ENCODE peak calls at places on chromosome 22, in six cellular contexts. B is mammary epithelial cell, W is transverse colon, L is lung, D is HCT116, S is right atrium auricular region. I is an unnamed sample.

GRCh38 chr22:45805413-45805812 is 133.8 kb downstream of the ATXN10 start:
- DNase-seq in B (no peak), W (no peak), L (no peak), D (no peak), S (no peak), I (no peak)

GRCh38 chr22:49363526-49364230 is 464.0 kb downstream of the BRD1 start:
- DNase-seq in B (no peak), W (no peak), L (peak; percentile 22), D (no peak), S (peak; percentile 34), I (no peak)

GRCh38 chr22:46910624-46911023 is 148.2 kb downstream of the TBC1D22A start:
- DNase-seq in B (no peak), W (no peak), L (no peak), D (no peak), S (peak; percentile 46), I (no peak)

GRCh38 chr22:22704156-22704946 is 59.9 kb downstream of the GGTLC2 start:
- DNase-seq in B (no peak), W (no peak), L (no peak), D (no peak), S (no peak), I (peak; percentile 38)

GRCh38 chr22:25680049-25680448 is 61.9 kb upstream of the MYO18B start:
- DNase-seq in B (no peak), W (no peak), L (no peak), D (no peak), S (no peak), I (no peak)

GRCh38 chr22:24855794-24856193 is 49.8 kb downstream of the SGSM1 start:
- DNase-seq in B (no peak), W (no peak), L (no peak), D (no peak), S (no peak), I (no peak)

GRCh38 chr22:30328466-30329049 is 1.8 kb upstream of the TBC1D10A start:
- DNase-seq in B (no peak), W (no peak), L (no peak), D (no peak), S (no peak), I (no peak)

GRCh38 chr22:30286331-30286730 is 3.0 kb downstream of the CASTOR1 start:
- DNase-seq in B (no peak), W (no peak), L (no peak), D (no peak), S (no peak), I (no peak)

GRCh38 chr22:44406581-44407403 is 91.2 kb downstream of the RTL6 start:
- DNase-seq in B (no peak), W (no peak), L (no peak), D (no peak), S (no peak), I (no peak)

GRCh38 chr22:17536269-17536668 is 27.0 kb upstream of the SLC25A18 start:
- DNase-seq in B (no peak), W (no peak), L (peak; percentile 49), D (no peak), S (no peak), I (no peak)

GRCh38 chr22:44807915-44808690 is 55.7 kb downstream of the ARHGAP8 start:
- DNase-seq in B (no peak), W (no peak), L (no peak), D (no peak), S (no peak), I (no peak)

GRCh38 chr22:44289429-44290171 is 23.2 kb downstream of the SHISAL1 start:
- DNase-seq in B (no peak), W (no peak), L (no peak), D (no peak), S (no peak), I (no peak)

GRCh38 chr22:46007848-46008261 is 30.9 kb upstream of the WNT7B start:
- DNase-seq in B (peak; percentile 83), W (peak; percentile 58), L (peak; percentile 67), D (no peak), S (peak; percentile 94), I (peak; percentile 72)

GRCh38 chr22:27258773-27259172 is 542.8 kb downstream of the MN1 start:
- DNase-seq in B (no peak), W (no peak), L (no peak), D (no peak), S (no peak), I (no peak)

GRCh38 chr22:30312053-30312452 is 14.7 kb downstream of the TBC1D10A start:
- DNase-seq in B (peak; percentile 98), W (no peak), L (no peak), D (peak; percentile 51), S (no peak), I (no peak)

GRCh38 chr22:27302501-27302900 is 499.1 kb downstream of the MN1 start:
- DNase-seq in B (no peak), W (no peak), L (no peak), D (no peak), S (no peak), I (no peak)

GRCh38 chr22:39661842-39662676 is 91.5 kb downstream of the CACNA1I start:
- DNase-seq in B (peak; percentile 25), W (peak; percentile 70), L (no peak), D (no peak), S (no peak), I (no peak)

GRCh38 chr22:30248484-30248883 is 1.9 kb upstream of the LIF start:
- DNase-seq in B (no peak), W (no peak), L (no peak), D (no peak), S (no peak), I (no peak)

GRCh38 chr22:32623943-32624342 is 149.3 kb downstream of the FBXO7 start:
- DNase-seq in B (no peak), W (peak; percentile 49), L (peak; percentile 60), D (no peak), S (peak; percentile 92), I (peak; percentile 86)

GRCh38 chr22:40328551-40328950 is 17.7 kb upstream of the ADSL start:
- DNase-seq in B (no peak), W (no peak), L (no peak), D (no peak), S (no peak), I (no peak)

GRCh38 chr22:44210721-44211120 is 30.0 kb downstream of the PARVG start:
- DNase-seq in B (no peak), W (no peak), L (no peak), D (no peak), S (no peak), I (no peak)

GRCh38 chr22:50302041-50302541 is 5.4 kb downstream of the PLXNB2 start:
- DNase-seq in B (peak; percentile 61), W (peak; percentile 65), L (no peak), D (no peak), S (no peak), I (no peak)

GRCh38 chr22:42993651-42994275 is 21.2 kb downstream of the PACSIN2 start:
- DNase-seq in B (no peak), W (no peak), L (no peak), D (no peak), S (no peak), I (no peak)

GRCh38 chr22:36548606-36549005 is 19.6 kb upstream of the EIF3D start:
- DNase-seq in B (no peak), W (no peak), L (no peak), D (no peak), S (no peak), I (no peak)

DNA sequence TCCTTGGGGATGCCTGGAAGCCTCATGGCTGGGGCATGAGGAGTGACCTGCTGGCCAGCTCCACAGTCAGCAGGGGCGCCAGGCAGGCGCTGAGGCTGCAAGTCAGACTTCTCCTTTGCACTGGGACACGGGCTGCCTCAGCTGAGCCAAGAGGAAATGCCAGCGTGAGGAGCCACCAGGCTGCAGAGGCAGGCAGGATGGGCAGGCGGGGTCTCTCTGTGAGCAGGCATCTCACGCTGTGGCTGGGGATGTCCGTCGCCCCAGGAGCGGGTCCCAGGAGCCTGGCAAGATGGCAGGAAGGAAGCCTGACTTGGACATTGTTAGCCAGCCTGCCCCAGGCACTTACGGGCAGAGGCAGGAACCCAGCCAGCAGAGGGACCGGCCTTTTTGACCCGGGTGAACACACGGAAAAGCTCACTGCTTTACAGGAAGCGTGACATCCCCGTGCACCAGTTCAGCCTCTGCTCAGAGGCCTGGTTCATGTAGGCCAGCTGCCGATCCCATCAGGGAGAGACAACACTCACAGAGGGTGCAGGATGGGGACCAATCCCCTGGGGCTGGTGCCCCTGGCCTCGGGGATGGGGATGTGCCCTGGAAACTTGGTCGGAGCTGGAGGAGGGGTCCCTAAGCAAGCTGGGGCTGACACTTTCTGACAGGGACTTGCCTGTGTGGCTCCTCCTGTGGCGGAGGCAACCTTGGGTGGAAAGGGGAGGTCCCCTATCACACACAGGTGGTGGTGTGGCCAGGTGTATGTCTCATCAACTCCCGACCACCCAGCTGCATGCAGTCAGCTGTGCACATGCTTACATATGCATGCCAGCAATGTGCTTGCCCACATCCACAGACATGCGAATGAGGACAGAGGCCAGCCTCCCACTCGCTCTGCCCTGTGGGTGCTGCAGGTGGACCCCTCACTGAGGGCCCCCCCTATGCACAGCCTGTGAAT is 10.0 kb downstream of the GNB1L start:
- DNase-seq in B (no peak), W (no peak), L (peak; percentile 59), D (no peak), S (peak; percentile 73), I (no peak)
- TF ChIP-seq CTCF in B (no peak), W (no peak), L (no peak), D (no peak), S (no peak), I (peak; percentile 10)

GRCh38 chr22:21055564-21055834 is 9.8 kb downstream of the LRRC74B start:
- DNase-seq in B (no peak), W (no peak), L (no peak), D (no peak), S (no peak), I (no peak)
- H3K27ac ChIP-seq in B (no peak overlapping the region), W (no peak overlapping the region), L (no peak overlapping the region), D (no peak overlapping the region), S (no peak overlapping the region), I (no peak overlapping the region)

DNA sequence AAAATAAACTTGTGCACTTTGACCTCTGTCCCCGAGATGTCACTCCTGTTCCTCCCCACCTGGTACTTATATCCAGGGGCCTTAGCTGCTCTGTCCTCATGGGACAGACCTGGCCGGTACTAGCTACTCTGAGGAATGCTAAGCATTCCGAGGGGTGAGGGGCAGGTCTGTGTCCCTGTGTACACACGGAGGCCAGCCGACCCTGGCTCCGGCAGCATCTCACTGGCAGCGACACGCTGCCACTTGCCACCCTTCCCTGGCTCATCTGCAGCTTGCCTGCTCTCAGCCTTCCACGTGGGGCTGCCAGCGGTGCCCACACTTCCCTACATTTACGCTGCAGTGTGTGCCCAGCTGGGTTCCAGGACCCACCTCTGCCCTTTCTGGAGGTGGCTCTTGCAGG is 21.6 kb upstream of the TEF start:
- DNase-seq in B (no peak), W (no peak), L (no peak), D (no peak), S (no peak), I (no peak)
- H3K36me3 ChIP-seq in B (peaks cover 2% of the 10 kb centered on the region), W (no peaks in the 10 kb centered on the region), L (peaks cover 36% of the 10 kb centered on the region), D (peaks cover 7% of the 10 kb centered on the region), S (peaks cover 34% of the 10 kb centered on the region), I (peaks cover 32% of the 10 kb centered on the region)

DNA sequence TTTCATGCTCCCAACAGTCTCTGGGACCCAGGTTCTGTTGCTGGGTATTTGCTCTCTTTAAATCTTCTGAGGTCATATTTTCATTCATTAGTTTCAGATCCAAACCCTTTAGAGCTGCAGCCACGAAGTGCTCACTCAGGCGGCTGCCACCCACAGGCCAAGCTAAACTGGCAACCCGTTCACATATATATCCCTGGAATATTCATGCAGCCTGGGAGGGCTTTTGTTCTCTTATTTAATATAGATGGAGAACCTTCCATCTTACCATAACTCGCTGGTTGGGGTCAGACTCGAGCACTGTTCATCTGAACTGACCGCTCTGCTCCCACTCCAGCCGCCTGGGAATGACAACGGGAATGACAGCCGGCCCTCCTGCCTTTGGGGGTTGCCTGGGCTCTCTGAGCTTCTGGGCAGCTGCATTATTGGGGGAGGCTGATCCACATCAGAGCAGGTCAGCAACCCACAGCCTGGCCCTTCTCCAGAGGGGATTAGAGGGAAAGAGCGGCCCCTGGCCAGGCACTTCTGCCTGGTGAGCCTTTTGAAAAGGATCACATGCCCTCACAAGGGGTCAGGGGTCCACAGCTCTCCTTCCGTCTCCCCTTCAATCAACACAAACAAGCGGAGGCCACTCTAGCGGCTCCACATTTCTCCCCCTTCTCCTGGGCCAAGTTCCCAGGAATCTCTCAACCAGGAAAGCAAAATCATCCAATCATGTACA is 11.9 kb downstream of the TMEM184B start:
- DNase-seq in B (no peak), W (no peak), L (no peak), D (no peak), S (no peak), I (no peak)
- TF ChIP-seq CTCF in B (no peak), W (no peak), L (no peak), D (no peak), S (peak; percentile 28), I (peak; percentile 37)

I was measured in ascending aorta.